ENCODE peak calls at places on chromosomes 12 and 14, in six cellular contexts. J is uterus, N is A549, E is spleen, L is adrenal gland, D is ovary. C is an unnamed sample.
A peak's percentile ranks its signal among the peaks of the same experiment; 100 is the strongest.

GRCh38 chr14:103746706-103747105 is 31.1 kb downstream of the ZFYVE21 start:
- DNase-seq in J (no peak), N (no peak), E (peak; percentile 49), L (no peak), D (no peak), C (no peak)

GRCh38 chr12:24759155-24759554 is 189.7 kb downstream of the BCAT1 start:
- DNase-seq in J (no peak), N (no peak), E (no peak), L (no peak), D (no peak), C (no peak)

GRCh38 chr14:91273885-91274273 is 29.4 kb upstream of the GPR68 start:
- DNase-seq in J (no peak), N (no peak), E (no peak), L (no peak), D (no peak), C (no peak)

GRCh38 chr12:77725611-77726010 is 105.1 kb upstream of the NAV3 start:
- DNase-seq in J (no peak), N (no peak), E (no peak), L (no peak), D (no peak), C (no peak)

GRCh38 chr14:101453225-101453624 is 108.1 kb upstream of the DIO3 start:
- DNase-seq in J (no peak), N (no peak), E (no peak), L (no peak), D (no peak), C (no peak)

GRCh38 chr12:4978737-4979136 is 64.9 kb upstream of the KCNA5 start:
- DNase-seq in J (no peak), N (no peak), E (no peak), L (no peak), D (no peak), C (no peak)

GRCh38 chr14:24051789-24052655 is at the start of gene CARMIL3:
- DNase-seq in J (no peak), N (peak; percentile 35), E (peak; percentile 91), L (peak; percentile 54), D (peak; percentile 64), C (peak; percentile 57)

GRCh38 chr12:68445836-68446235 is 113.7 kb upstream of the MDM1 start:
- DNase-seq in J (no peak), N (no peak), E (no peak), L (no peak), D (no peak), C (no peak)

GRCh38 chr12:51472984-51473383 is 48.4 kb downstream of the SLC4A8 start:
- DNase-seq in J (no peak), N (no peak), E (no peak), L (no peak), D (no peak), C (no peak)

GRCh38 chr14:94738786-94739185 is 31.1 kb downstream of the GSC start:
- DNase-seq in J (no peak), N (no peak), E (no peak), L (no peak), D (no peak), C (no peak)

GRCh38 chr14:105007593-105008264 is 13.2 kb downstream of the CDCA4 start:
- DNase-seq in J (no peak), N (no peak), E (peak; percentile 35), L (no peak), D (no peak), C (no peak)

DNA sequence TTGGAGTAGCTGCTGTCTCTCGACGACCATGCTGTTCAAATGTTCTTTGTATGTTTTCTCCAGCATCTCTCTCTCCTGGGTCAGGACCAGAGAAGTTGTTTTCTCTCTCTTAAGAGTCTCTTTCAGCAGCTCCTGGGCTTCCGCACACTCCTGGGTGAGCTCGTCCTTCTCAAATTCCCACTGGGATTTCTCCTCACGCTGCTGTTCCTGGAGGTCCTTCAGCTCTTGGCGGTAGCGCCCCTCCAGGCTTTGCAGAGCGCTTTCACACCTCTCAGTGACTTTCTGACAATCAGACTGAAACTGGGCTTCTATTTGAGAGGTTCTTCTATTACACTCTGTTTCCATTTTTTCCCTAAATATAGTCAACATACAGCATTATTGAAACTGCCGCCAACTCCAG is 72.7 kb downstream of the NIN start:
- DNase-seq in J (no peak), N (no peak), E (no peak), L (no peak), D (no peak), C (no peak)
- H3K27ac ChIP-seq in J (no peak overlapping the region), N (no peak overlapping the region), E (no peak overlapping the region), L (no peak overlapping the region), D (no peak overlapping the region), C (no peak overlapping the region)

GRCh38 chr14:99351166-99352007 is 79.4 kb upstream of the BCL11B start:
- DNase-seq in J (no peak), N (peak; percentile 14), E (no peak), L (no peak), D (no peak), C (no peak)

GRCh38 chr14:99354166-99354875 is 82.3 kb upstream of the BCL11B start:
- DNase-seq in J (no peak), N (no peak), E (no peak), L (no peak), D (no peak), C (no peak)

GRCh38 chr14:99350751-99351150 is 78.8 kb upstream of the BCL11B start:
- DNase-seq in J (no peak), N (no peak), E (no peak), L (no peak), D (no peak), C (no peak)

GRCh38 chr14:99349721-99350495 is 77.9 kb upstream of the BCL11B start:
- DNase-seq in J (no peak), N (no peak), E (no peak), L (no peak), D (no peak), C (no peak)

GRCh38 chr14:99352688-99353280 is 80.8 kb upstream of the BCL11B start:
- DNase-seq in J (no peak), N (no peak), E (no peak), L (no peak), D (no peak), C (no peak)
- TF ChIP-seq POLR2A in J (no peak), N (no peak), E (no peak), L (no peak), D (no peak), C (no peak)

DNA sequence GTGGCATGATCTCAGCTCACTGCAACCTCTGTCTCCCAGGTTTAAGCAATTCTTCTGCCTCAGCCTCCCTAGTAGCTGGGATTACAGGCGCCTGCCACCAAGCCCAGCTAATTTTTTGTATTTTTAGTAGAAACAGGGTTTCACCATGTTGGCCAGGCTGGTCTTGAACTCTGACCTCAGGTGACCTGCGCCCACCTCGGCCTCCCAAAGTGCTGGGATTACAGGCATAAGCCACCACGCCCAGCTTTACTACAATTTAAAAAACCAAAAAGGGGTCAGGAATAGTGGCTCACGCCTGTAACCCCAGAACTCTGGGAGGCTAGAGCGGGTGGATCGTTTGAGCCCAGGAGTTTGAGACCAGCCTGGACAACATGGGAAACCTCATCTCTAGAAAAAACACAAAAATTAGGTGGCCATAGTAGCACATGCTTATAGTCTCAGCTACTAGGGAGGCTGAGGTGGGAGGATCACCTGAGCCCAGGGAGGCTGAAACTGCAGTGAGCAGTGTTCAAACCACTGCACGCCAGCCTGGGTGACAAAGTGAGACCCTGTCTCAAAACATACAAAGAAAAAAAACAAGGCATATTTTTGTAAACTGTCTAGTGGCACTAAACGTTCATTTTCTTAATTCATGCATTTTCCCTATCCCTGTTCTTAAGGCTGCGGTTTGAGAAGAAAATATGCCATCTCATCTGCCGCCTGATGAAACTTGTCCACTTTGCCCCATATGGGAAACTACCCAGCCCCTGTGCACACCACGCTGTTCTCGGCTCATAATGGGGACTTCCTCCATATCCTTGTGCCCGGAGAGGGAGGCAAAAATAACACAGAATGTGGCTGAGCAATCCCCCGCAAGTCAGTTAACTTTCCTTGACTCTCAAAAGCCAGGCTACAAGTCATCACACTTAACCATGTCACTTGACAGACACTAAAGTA is 4.3 kb downstream of the RILPL2 start:
- DNase-seq in J (no peak), N (no peak), E (no peak), L (no peak), D (no peak), C (no peak)
- H3K4me3 ChIP-seq in J (no peak overlapping the region), N (no peak overlapping the region), E (peak overlapping the region; percentile 97), L (no peak overlapping the region), D (no peak overlapping the region), C (no peak overlapping the region)

DNA sequence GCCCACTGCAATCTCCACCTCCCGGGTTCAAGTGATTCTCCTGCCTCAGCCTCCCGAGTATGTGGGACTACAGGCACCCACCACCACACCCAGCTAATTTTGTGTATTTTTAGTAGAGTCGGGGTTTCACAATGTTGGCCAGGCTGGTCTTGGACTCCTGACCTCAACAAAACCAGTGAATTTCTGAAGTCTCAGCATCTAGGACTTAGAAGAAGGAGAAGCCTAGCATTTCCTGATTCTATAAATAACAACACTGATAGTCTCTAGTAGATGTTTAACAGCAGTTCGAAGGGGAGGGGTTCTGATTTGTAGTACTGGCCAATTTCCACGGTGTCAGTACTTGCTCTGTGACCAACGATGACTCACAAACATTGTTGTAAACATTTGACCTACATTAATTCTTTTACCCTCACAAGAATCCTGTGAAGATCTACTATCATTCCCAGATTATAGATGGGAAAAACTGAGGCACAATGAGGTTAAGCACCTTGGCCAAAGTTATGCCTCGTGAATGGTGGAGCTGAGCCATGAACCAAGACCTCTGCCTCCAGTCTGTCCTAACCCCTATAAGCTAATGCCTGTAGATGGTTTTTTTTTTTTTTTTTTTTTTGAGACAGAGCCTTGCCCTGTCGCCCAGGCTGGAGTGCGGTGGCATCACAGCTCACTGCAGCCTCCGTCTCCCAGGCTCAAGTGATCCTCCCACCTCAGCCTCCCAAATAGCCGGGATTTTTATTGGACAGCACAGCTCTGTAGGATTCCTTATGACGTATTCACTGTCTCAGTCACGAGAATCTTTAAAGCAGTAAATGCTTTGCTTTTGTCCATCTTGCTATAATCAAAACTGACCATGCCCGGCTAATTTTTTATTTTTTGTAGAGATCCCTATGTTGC is 5.2 kb downstream of the P2RX4 start:
- DNase-seq in J (peak; percentile 43), N (peak; percentile 91), E (peak; percentile 28), L (peak; percentile 60), D (no peak), C (no peak)
- H3K27ac ChIP-seq in J (peak overlapping the region; percentile 56), N (peak overlapping the region; percentile 64), E (no peak overlapping the region), L (peak overlapping the region; percentile 66), D (peak overlapping the region; percentile 23), C (peak overlapping the region; percentile 14)

GRCh38 chr12:123028475-123028874 is 48.0 kb downstream of the ARL6IP4 start:
- DNase-seq in J (no peak), N (no peak), E (no peak), L (no peak), D (no peak), C (no peak)
- TF ChIP-seq POLR2A in J (no peak), N (no peak), E (no peak), L (no peak), D (no peak), C (no peak)

DNA sequence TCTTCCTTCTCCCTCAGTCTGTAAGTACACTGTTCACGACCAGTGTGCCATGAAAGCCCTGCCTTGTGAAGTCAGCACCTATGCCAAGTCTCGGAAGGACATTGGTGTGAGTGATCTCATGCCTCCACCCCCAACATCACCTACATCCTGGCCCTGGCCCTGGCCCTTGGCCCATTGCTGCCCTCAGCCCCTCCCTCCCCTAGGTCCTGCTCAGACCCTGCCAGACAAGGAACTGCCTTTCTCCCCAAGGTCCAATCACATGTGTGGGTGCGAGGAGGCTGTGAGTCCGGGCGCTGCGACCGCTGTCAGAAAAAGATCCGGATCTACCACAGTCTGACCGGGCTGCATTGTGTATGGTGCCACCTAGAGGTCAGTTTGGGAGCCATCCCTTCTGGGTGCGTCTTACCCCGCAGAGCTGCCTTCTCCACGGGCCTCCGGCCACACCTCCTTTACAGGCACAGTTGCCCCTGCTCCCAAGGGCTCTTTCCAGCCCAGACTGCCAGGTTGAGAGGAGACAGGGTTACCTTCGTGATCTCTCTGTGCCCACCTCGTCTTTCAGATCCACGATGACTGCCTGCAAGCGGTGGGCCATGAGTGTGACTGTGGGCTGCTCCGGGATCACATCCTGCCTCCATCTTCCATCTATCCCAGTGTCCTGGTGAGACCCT is 9.2 kb downstream of the DGKA start:
- DNase-seq in J (peak; percentile 87), N (peak; percentile 87), E (peak; percentile 94), L (peak; percentile 93), D (peak; percentile 84), C (peak; percentile 85)
- H3K4me3 ChIP-seq in J (no peak overlapping the region), N (no peak overlapping the region), E (peak overlapping the region; percentile 47), L (no peak overlapping the region), D (no peak overlapping the region), C (no peak overlapping the region)

C was measured in prostate gland.